ENCODE peak calls at places on chromosomes 2 and 18, in five cellular contexts. E, S, P, R and Z are unnamed samples.

GRCh38 chr2:9663008-9663879 is 32.4 kb upstream of the YWHAQ start:
- DNase-seq in R (no peak), P (no peak), E (no peak), S (no peak), Z (no peak)

GRCh38 chr2:29841386-29842004 is 79.9 kb downstream of the ALK start:
- DNase-seq in P (no peak), S (no peak), R (peak), E (peak), Z (peak)

GRCh38 chr18:3452750-3453539 is 3.0 kb downstream of the TGIF1 start:
- DNase-seq in S (no peak), E (peak), R (no peak), P (no peak), Z (no peak)

GRCh38 chr2:41933585-41934322 is 114.1 kb upstream of the PKDCC start:
- DNase-seq in E (peak), R (peak), P (no peak), S (peak), Z (peak)

GRCh38 chr2:40450066-40450841 is 1.6 kb downstream of the SLC8A1 start:
- DNase-seq in R (no peak), P (no peak), S (no peak), E (peak), Z (no peak)

GRCh38 chr2:72895759-72896281 is 8.6 kb downstream of the SPR start:
- DNase-seq in R (no peak), E (peak), S (no peak), P (no peak), Z (peak)

GRCh38 chr2:25218134-25218533 is 49.8 kb upstream of the POMC start:
- DNase-seq in S (no peak), R (no peak), E (no peak), P (no peak), Z (no peak)

GRCh38 chr2:175890636-175891242 is 111.3 kb downstream of the LNPK start:
- DNase-seq in E (no peak), R (no peak), P (no peak), S (no peak), Z (no peak)

GRCh38 chr2:181196401-181196800 is 216.0 kb downstream of the UBE2E3 start:
- DNase-seq in R (no peak), S (no peak), P (no peak), E (no peak), Z (no peak)

GRCh38 chr2:39264733-39265132 is 21.0 kb upstream of the CDKL4 start:
- DNase-seq in S (no peak), E (no peak), P (no peak), R (no peak), Z (no peak)

GRCh38 chr2:39266906-39267434 is 23.2 kb upstream of the CDKL4 start:
- DNase-seq in S (no peak), R (no peak), E (no peak), P (no peak), Z (no peak)

GRCh38 chr2:170863087-170863486 is 46.4 kb downstream of the GAD1 start:
- DNase-seq in E (no peak), R (no peak), S (no peak), P (no peak), Z (no peak)

GRCh38 chr2:42769583-42770287 is 5.8 kb upstream of the OXER1 start:
- DNase-seq in E (no peak), P (no peak), S (no peak), R (no peak), Z (no peak)

GRCh38 chr2:26305575-26305974 is 40.4 kb upstream of the SELENOI start:
- DNase-seq in P (no peak), S (no peak), R (no peak), E (no peak), Z (no peak)

GRCh38 chr18:24544141-24544498 is 83.7 kb downstream of the HRH4 start:
- DNase-seq in P (no peak), R (no peak), E (peak), S (no peak), Z (peak)

GRCh38 chr2:219902870-219903269 is 275.4 kb downstream of the SLC4A3 start:
- DNase-seq in E (no peak), P (no peak), S (no peak), R (no peak), Z (no peak)

GRCh38 chr2:105627530-105627929 is 117.2 kb upstream of the NCK2 start:
- DNase-seq in S (no peak), R (no peak), P (no peak), E (no peak), Z (no peak)

GRCh38 chr2:157185828-157186227 is 71.7 kb upstream of the GALNT5 start:
- DNase-seq in P (no peak), R (no peak), S (no peak), E (peak), Z (no peak)

GRCh38 chr2:169734172-169734847 is 678 bp downstream of the KLHL23 start:
- DNase-seq in S (no peak), R (no peak), E (no peak), P (no peak), Z (no peak)

GRCh38 chr2:239536186-239536585 is 135.4 kb upstream of the HDAC4 start:
- DNase-seq in S (no peak), P (no peak), R (no peak), E (no peak), Z (no peak)

GRCh38 chr2:242034996-242035814 is 165.7 kb downstream of the RTP5 start:
- DNase-seq in P (no peak), R (no peak), E (no peak), S (no peak), Z (peak)